ENCODE peak calls at places on chromosomes 7 and 10, in seven cellular contexts. D, E, H, I, K, B and R are unnamed samples.

GRCh38 chr7:25456467-25457171 is 228.3 kb upstream of the NPVF start:
- DNase-seq in D (no peak), E (no peak), H (no peak), I (peak), K (no peak), B (no peak), R (no peak)

GRCh38 chr7:39880556-39880955 is 69.5 kb upstream of the CDK13 start:
- DNase-seq in D (peak), E (no peak), H (no peak), I (no peak), K (peak), B (no peak), R (no peak)

GRCh38 chr7:11457419-11457818 is 374.6 kb downstream of the THSD7A start:
- DNase-seq in D (no peak), E (no peak), H (no peak), I (no peak), K (no peak), B (no peak), R (no peak)

GRCh38 chr7:6435486-6436384 is 12.0 kb downstream of the DAGLB start:
- DNase-seq in D (peak), E (peak), H (peak), I (peak), K (peak), B (no peak), R (peak)

GRCh38 chr10:1611936-1612550 is 125.3 kb downstream of the ADARB2 start:
- DNase-seq in D (no peak), E (no peak), H (no peak), I (no peak), K (no peak), B (no peak), R (no peak)

GRCh38 chr7:93117327-93117726 is 452 bp downstream of the SAMD9 start:
- DNase-seq in D (no peak), E (no peak), H (no peak), I (no peak), K (no peak), B (no peak), R (no peak)

GRCh38 chr7:13031481-13031880 is 344.0 kb downstream of the ARL4A start:
- DNase-seq in D (no peak), E (no peak), H (no peak), I (no peak), K (no peak), B (no peak), R (no peak)

GRCh38 chr7:82762880-82763279 is 319.3 kb upstream of the CACNA2D1 start:
- DNase-seq in D (no peak), E (no peak), H (no peak), I (no peak), K (no peak), B (no peak), R (no peak)

GRCh38 chr10:73717564-73717963 is 19.7 kb upstream of the AGAP5 start:
- DNase-seq in D (no peak), E (peak), H (no peak), I (no peak), K (no peak), B (no peak), R (no peak)

GRCh38 chr7:99357701-99358490 is 16.6 kb upstream of the ARPC1B start:
- DNase-seq in D (no peak), E (no peak), H (no peak), I (no peak), K (no peak), B (no peak), R (no peak)

GRCh38 chr10:123301077-123301875 is 147.1 kb downstream of the BUB3 start:
- DNase-seq in D (no peak), E (no peak), H (no peak), I (no peak), K (peak), B (no peak), R (no peak)

GRCh38 chr7:28362812-28363211 is 49.5 kb upstream of the CREB5 start:
- DNase-seq in D (no peak), E (no peak), H (no peak), I (no peak), K (no peak), B (no peak), R (no peak)
- TF ChIP-seq CTCF in D (peak), E (no peak), H (peak), I (no peak), K (no peak), B (no peak), R (no peak)

DNA sequence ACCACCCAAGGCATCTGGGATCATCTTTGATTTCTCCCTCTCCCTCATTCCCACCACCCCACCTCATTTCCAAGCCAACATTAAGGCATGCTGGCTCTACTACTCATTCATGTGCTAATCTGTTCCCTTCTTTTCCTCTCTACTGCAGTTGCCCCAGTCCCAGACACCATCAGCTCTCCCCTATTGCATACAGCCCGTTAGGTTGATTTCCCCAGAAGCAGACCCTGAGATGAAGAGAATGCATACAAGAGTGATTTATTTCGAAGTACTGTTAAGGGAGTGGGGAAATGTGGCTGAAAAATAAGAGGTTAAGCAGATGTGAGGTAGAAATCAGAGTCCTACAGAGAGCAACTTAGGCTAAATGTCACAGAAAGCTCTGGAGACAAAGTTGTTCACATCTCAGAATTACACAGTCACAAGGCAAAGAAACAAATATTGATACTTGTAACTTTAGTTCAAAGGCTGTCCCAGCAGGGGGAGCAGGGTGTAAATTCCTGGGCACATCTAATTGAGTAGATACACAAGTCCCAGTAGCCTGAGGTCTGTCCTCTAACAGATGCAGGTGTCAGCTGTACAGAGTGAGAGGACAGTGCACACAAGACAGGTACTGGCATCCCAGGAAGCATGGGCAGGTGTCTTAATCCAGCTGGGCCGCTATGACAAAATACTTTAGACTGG is 20.9 kb downstream of the AKR1D1 start:
- DNase-seq in D (peak), E (peak), H (no peak), I (no peak), K (peak), B (no peak), R (peak)
- TF ChIP-seq CTCF in D (peak), E (no peak), H (peak), I (no peak), K (peak), B (no peak), R (peak)

GRCh38 chr10:7408003-7408493 is 2.8 kb downstream of the SFMBT2 start:
- DNase-seq in D (no peak), E (peak), H (no peak), I (no peak), K (peak), B (no peak), R (no peak)

GRCh38 chr10:7409045-7409731 is 1.6 kb downstream of the SFMBT2 start:
- DNase-seq in D (no peak), E (peak), H (no peak), I (no peak), K (peak), B (no peak), R (no peak)

GRCh38 chr10:7409732-7410168 is 1.1 kb downstream of the SFMBT2 start:
- DNase-seq in D (no peak), E (peak), H (no peak), I (no peak), K (peak), B (no peak), R (no peak)

GRCh38 chr10:7407368-7408002 is 3.3 kb downstream of the SFMBT2 start:
- DNase-seq in D (no peak), E (peak), H (no peak), I (no peak), K (peak), B (no peak), R (no peak)

GRCh38 chr10:7408494-7409044 is 2.3 kb downstream of the SFMBT2 start:
- DNase-seq in D (no peak), E (peak), H (no peak), I (no peak), K (peak), B (no peak), R (no peak)
- TF ChIP-seq CTCF in D (peak), E (peak), H (peak), I (peak), K (peak), B (peak), R (no peak)

GRCh38 chr7:163971-164881 is 28.1 kb upstream of the FAM20C start:
- DNase-seq in D (no peak), E (no peak), H (no peak), I (no peak), K (no peak), B (no peak), R (no peak)

GRCh38 chr7:166370-167060 is 25.9 kb upstream of the FAM20C start:
- DNase-seq in D (peak), E (no peak), H (no peak), I (no peak), K (peak), B (no peak), R (no peak)

GRCh38 chr7:165661-166369 is 26.6 kb upstream of the FAM20C start:
- DNase-seq in D (no peak), E (no peak), H (no peak), I (no peak), K (peak), B (no peak), R (no peak)

GRCh38 chr7:163298-163695 is 29.1 kb upstream of the FAM20C start:
- DNase-seq in D (no peak), E (no peak), H (no peak), I (no peak), K (no peak), B (no peak), R (no peak)

DNA sequence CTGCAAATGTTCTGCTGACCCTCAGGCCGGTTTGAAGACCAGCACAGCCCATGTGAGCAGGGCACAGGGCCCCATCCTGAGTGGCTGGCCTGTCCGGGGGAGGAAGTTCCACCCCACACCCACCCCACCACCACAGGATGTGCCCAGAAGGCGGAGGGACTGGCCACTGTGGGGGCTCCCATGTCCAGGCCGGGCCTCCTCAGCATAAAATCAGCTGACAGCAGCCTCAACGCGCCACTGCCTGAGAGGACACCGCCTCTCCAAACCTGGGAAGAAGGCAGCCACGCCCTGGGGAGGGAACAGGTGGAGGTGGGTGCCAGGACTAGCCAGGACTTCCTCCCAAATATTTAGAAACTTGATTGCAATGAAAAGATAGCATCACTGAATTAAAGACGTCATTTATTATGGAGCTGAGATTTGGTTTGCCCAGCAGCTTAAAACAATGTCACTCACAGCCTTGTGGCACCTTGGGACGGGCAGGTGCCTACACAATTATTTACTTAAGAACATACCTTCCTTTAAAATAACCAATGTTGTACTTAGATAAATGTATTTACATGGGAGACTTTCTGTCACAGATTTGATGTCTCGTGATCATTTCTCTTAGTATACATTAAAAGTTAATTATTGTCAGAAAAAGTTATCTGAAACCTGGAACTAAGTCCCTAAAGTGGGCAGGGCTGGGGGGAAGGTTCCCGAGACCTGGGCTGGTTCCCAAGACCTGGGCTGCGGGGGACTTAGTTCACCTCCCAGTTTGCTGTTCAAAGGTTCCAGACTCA is 27.3 kb upstream of the FAM20C start:
- DNase-seq in D (no peak), E (no peak), H (no peak), I (no peak), K (peak), B (no peak), R (peak)
- TF ChIP-seq CTCF in D (no peak), E (no peak), H (no peak), I (no peak), K (no peak), B (no peak), R (no peak)

DNA sequence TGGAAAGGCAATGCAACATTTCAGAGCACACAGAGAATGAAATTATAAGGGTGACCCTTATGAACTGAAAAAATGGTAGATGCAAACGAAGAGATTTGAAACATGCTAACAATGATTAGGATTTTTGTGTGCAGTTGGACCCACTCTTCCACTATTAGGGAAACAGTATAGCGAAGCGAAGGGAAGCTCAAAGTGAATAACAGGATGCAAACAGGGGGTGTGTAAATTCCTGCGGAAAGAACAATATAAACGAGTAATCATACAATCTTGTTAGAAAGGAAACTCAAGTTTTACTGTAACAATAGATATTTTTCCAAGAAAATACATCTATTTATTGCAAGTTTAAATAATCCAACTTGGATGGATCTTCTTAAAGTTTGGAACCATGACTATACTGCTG is 14.7 kb downstream of the AHR start:
- DNase-seq in D (no peak), E (no peak), H (no peak), I (no peak), K (no peak), B (no peak), R (no peak)
- TF ChIP-seq CTCF in D (no peak), E (no peak), H (no peak), I (no peak), K (no peak), B (no peak), R (no peak)